ENCODE peak calls at places on chromosomes 11 and 22, in seven cellular contexts. Q, J, I, A, E, C and K are unnamed samples.

GRCh38 chr11:65366340-65366773 is 11.8 kb downstream of the TIGD3 start:
- DNase-seq in J (peak; percentile 66), I (no peak), C (peak; percentile 22), A (peak; percentile 22), Q (peak; percentile 72), E (no peak), K (no peak)

GRCh38 chr22:41732096-41732772 is 32.9 kb downstream of the MEI1 start:
- DNase-seq in J (no peak), Q (no peak), E (no peak), A (no peak), C (no peak), I (no peak), K (no peak)

GRCh38 chr11:69864930-69865661 is 45.9 kb upstream of the FGF3 start:
- DNase-seq in E (no peak), Q (no peak), J (no peak), A (no peak), I (peak; percentile 33), C (no peak), K (no peak)

GRCh38 chr11:1238767-1239595 is 16.1 kb downstream of the MUC5B start:
- DNase-seq in J (no peak), I (no peak), A (no peak), E (no peak), C (no peak), Q (no peak), K (no peak)

GRCh38 chr11:78228467-78228866 is 39.7 kb downstream of the USP35 start:
- DNase-seq in A (no peak), I (no peak), E (peak; percentile 40), J (peak; percentile 9), C (no peak), Q (peak; percentile 54), K (no peak)

GRCh38 chr11:65786786-65787636 is at the start of gene OVOL1:
- DNase-seq in C (no peak), A (no peak), Q (no peak), J (peak; percentile 29), I (peak; percentile 81), E (no peak), K (no peak)

GRCh38 chr11:82682003-82682751 is 51.5 kb downstream of the FAM181B start:
- DNase-seq in Q (peak; percentile 25), E (no peak), A (no peak), I (no peak), J (peak; percentile 47), C (no peak), K (no peak)

GRCh38 chr22:33519140-33519973 is 400.9 kb downstream of the LARGE1 start:
- DNase-seq in E (peak; percentile 12), J (no peak), I (no peak), Q (peak; percentile 48), A (no peak), C (no peak), K (no peak)

GRCh38 chr22:50708996-50709395 is 29.0 kb upstream of the ACR start:
- DNase-seq in E (no peak), C (no peak), J (no peak), I (no peak), A (no peak), Q (no peak), K (no peak)

GRCh38 chr11:19241260-19242183 is 777 bp upstream of the E2F8 start:
- DNase-seq in C (no peak), E (no peak), Q (peak; percentile 52), A (no peak), J (no peak), I (peak; percentile 61), K (peak; percentile 74)

GRCh38 chr22:43420991-43421665 is 9.3 kb downstream of the MPPED1 start:
- DNase-seq in A (no peak), C (no peak), I (peak; percentile 40), Q (no peak), J (no peak), E (no peak), K (no peak)

GRCh38 chr11:119671561-119672015 is 57.4 kb downstream of the NECTIN1 start:
- DNase-seq in J (no peak), E (peak; percentile 82), Q (no peak), C (no peak), A (no peak), I (no peak), K (no peak)

GRCh38 chr11:67662142-67662805 is 11.7 kb upstream of the ACY3 start:
- DNase-seq in J (no peak), C (no peak), A (no peak), E (no peak), Q (no peak), I (no peak), K (no peak)

GRCh38 chr11:121099885-121100284 is 1.2 kb upstream of the TECTA start:
- DNase-seq in C (no peak), Q (no peak), I (no peak), A (no peak), E (no peak), J (no peak), K (no peak)

GRCh38 chr11:123166095-123166559 is 28.9 kb downstream of the CLMP start:
- DNase-seq in A (no peak), J (no peak), Q (no peak), I (peak; percentile 51), C (no peak), E (no peak), K (no peak)

GRCh38 chr11:131618203-131618602 is 247.8 kb downstream of the NTM start:
- DNase-seq in I (no peak), C (no peak), J (no peak), E (no peak), Q (no peak), A (no peak), K (no peak)

GRCh38 chr11:121586727-121587126 is 134.0 kb upstream of the SORL1-AS1 start:
- DNase-seq in J (no peak), I (no peak), C (no peak), Q (no peak), A (no peak), E (no peak), K (no peak)

GRCh38 chr11:118530180-118530682 is 761 bp upstream of the TMEM25 start:
- DNase-seq in A (no peak), C (no peak), E (no peak), Q (no peak), J (no peak), I (no peak), K (no peak)

GRCh38 chr11:64947202-64947814 is 11.6 kb upstream of the GPHA2 start:
- DNase-seq in E (no peak), I (no peak), Q (no peak), A (no peak), J (no peak), C (no peak), K (no peak)